ENCODE peak calls at places on chromosomes 4 and X, in six cellular contexts. X is CD4-positive, CD25-positive, alpha-beta regulatory T cell; B is cardiac muscle cell; A is left ventricle myocardium inferior; O is adipocyte; G is thoracic aorta. S is an unnamed sample. For H3K4me1, the result is how much of the 10 kb centered on the place peaks cover.

GRCh38 chrX:10477525-10477924 is 142.9 kb downstream of the MID1 start:
- DNase-seq in X (no peak), B (no peak), A (no peak), O (no peak), G (no peak), S (no peak)

GRCh38 chrX:81662381-81662780 is 460.5 kb downstream of the SH3BGRL start:
- DNase-seq in X (no peak), B (no peak), A (no peak), O (no peak), G (no peak), S (no peak)

GRCh38 chrX:11193035-11193469 is 81.9 kb downstream of the HCCS start:
- DNase-seq in X (no peak), B (peak), A (no peak), O (peak), G (no peak), S (no peak)

GRCh38 chrX:45889471-45889870 is 655.8 kb downstream of the ZNF674 start:
- DNase-seq in X (no peak), B (no peak), A (no peak), O (peak), G (no peak), S (no peak)

GRCh38 chrX:121093011-121093410 is 45.6 kb downstream of the GLUD2 start:
- DNase-seq in X (no peak), B (no peak), A (no peak), O (peak), G (no peak), S (no peak)

GRCh38 chr4:2852481-2852881 is 8.8 kb downstream of the ADD1 start:
- DNase-seq in X (peak), B (no peak), A (peak), O (no peak), G (no peak), S (no peak)

GRCh38 chr4:6109842-6110560 is 90.3 kb downstream of the JAKMIP1 start:
- DNase-seq in X (no peak), B (no peak), A (no peak), O (no peak), G (no peak), S (peak)

GRCh38 chr4:20272411-20272872 is 20.7 kb downstream of the SLIT2 start:
- DNase-seq in X (no peak), B (no peak), A (no peak), O (peak), G (no peak), S (no peak)

GRCh38 chr4:61493470-61493869 is 293.3 kb downstream of the ADGRL3 start:
- DNase-seq in X (no peak), B (no peak), A (no peak), O (no peak), G (no peak), S (no peak)

GRCh38 chr4:125369098-125369497 is 54.3 kb downstream of the FAT4 start:
- DNase-seq in X (no peak), B (no peak), A (no peak), O (no peak), G (no peak), S (no peak)

GRCh38 chr4:137467537-137467936 is 64.8 kb downstream of the PCDH18 start:
- DNase-seq in X (no peak), B (no peak), A (no peak), O (no peak), G (no peak), S (no peak)

GRCh38 chr4:110119880-110120279 is 78.5 kb downstream of the ELOVL6 start:
- DNase-seq in X (no peak), B (peak), A (no peak), O (peak), G (no peak), S (no peak)

GRCh38 chr4:22695917-22696316 is 3.2 kb downstream of the GBA3 start:
- DNase-seq in X (no peak), B (no peak), A (no peak), O (no peak), G (no peak), S (no peak)

GRCh38 chrX:38937400-38937799 is 136.1 kb downstream of the MID1IP1 start:
- DNase-seq in X (no peak), B (no peak), A (no peak), O (no peak), G (no peak), S (no peak)

GRCh38 chr4:133146574-133147198 is 2.4 kb upstream of the PCDH10 start:
- DNase-seq in X (no peak), B (peak), A (no peak), O (peak), G (no peak), S (peak)

GRCh38 chr4:25818293-25819240 is 44.2 kb downstream of the SEL1L3 start:
- DNase-seq in X (no peak), B (peak), A (no peak), O (peak), G (no peak), S (no peak)

GRCh38 chr4:10115657-10116624 is 658 bp downstream of the WDR1 start:
- DNase-seq in X (peak), B (peak), A (no peak), O (peak), G (no peak), S (no peak)

GRCh38 chr4:119299221-119300071 is 22.5 kb downstream of the FABP2 start:
- DNase-seq in X (peak), B (peak), A (no peak), O (peak), G (no peak), S (no peak)

GRCh38 chrX:55008571-55009358 is 8.6 kb downstream of the APEX2 start:
- DNase-seq in X (no peak), B (peak), A (peak), O (no peak), G (no peak), S (no peak)

GRCh38 chr4:95421869-95422268 is 126.9 kb downstream of the UNC5C start:
- DNase-seq in X (no peak), B (no peak), A (no peak), O (no peak), G (no peak), S (peak)

GRCh38 chrX:138745215-138745614 is 33.7 kb upstream of the FGF13 start:
- DNase-seq in X (peak), B (peak), A (no peak), O (peak), G (no peak), S (peak)

GRCh38 chr4:48311896-48312295 is 29.4 kb upstream of the SLAIN2 start:
- DNase-seq in X (no peak), B (peak), A (no peak), O (peak), G (no peak), S (no peak)

GRCh38 chrX:11953615-11954014 is 184.7 kb upstream of the FRMPD4 start:
- DNase-seq in X (no peak), B (peak), A (no peak), O (peak), G (no peak), S (no peak)

GRCh38 chrX:10197597-10198210 is 40.9 kb downstream of the CLCN4 start:
- DNase-seq in X (no peak), B (peak), A (no peak), O (no peak), G (no peak), S (no peak)

GRCh38 chr4:185874516-185875230 is 62.7 kb upstream of the SORBS2 start:
- DNase-seq in X (no peak), B (peak), A (no peak), O (peak), G (no peak), S (no peak)

GRCh38 chrX:1097328-1097727 is 115.1 kb downstream of the CRLF2 start:
- DNase-seq in X (no peak), B (no peak), A (no peak), O (no peak), G (no peak), S (no peak)

GRCh38 chr4:105555409-105555808 is 3.0 kb downstream of the ARHGEF38 start:
- DNase-seq in X (no peak), B (no peak), A (no peak), O (no peak), G (no peak), S (no peak)

GRCh38 chr4:182320092-182320491 is 76.9 kb downstream of the TENM3 start:
- DNase-seq in X (no peak), B (no peak), A (no peak), O (no peak), G (no peak), S (no peak)

GRCh38 chrX:2595258-2595657 is 94.5 kb upstream of the DHRSX start:
- DNase-seq in X (no peak), B (peak), A (no peak), O (peak), G (no peak), S (no peak)

GRCh38 chr4:125389713-125390112 is 75.0 kb downstream of the FAT4 start:
- DNase-seq in X (no peak), B (peak), A (no peak), O (peak), G (no peak), S (no peak)

GRCh38 chrX:115579327-115579726 is 18.4 kb downstream of the PLS3 start:
- DNase-seq in X (no peak), B (no peak), A (no peak), O (no peak), G (no peak), S (no peak)

GRCh38 chrX:88982183-88982582 is 235.2 kb downstream of the CPXCR1 start:
- DNase-seq in X (no peak), B (no peak), A (no peak), O (no peak), G (no peak), S (no peak)

GRCh38 chr4:20538922-20539321 is 161.3 kb upstream of the PACRGL start:
- DNase-seq in X (no peak), B (no peak), A (no peak), O (no peak), G (no peak), S (no peak)

GRCh38 chr4:54152846-54153600 is 53.1 kb downstream of the GSX2 start:
- DNase-seq in X (no peak), B (peak), A (no peak), O (peak), G (no peak), S (no peak)

DNA sequence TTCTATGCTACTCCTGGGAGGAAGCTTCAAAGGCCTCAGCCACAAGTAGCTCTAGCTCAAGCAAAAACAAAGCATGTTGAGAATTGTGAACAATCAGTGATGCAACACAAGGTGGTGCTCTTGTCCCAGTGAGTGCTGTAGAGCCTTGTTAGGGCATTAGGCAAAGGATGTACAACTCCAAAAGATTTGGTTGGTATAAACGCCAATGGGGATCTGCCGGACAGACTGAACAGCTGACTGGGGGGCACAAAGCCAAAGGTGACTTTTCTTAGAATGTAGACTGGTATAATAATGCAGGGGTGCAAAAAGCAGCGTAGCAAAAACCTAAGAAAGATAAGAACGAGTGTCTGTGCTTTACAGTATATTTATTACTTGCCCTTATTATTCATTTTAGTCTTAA is 62.6 kb upstream of the ALB start:
- DNase-seq in X (peak), B (peak), A (no peak), O (peak), G (no peak), S (peak)
- H3K4me1 ChIP-seq in X (under half), B (under half), A (under half), O (under half), G (under half), S (under half)

GRCh38 chr4:123952530-123953274 is 556.1 kb downstream of the SPRY1 start:
- DNase-seq in X (no peak), B (peak), A (no peak), O (no peak), G (no peak), S (no peak)

GRCh38 chr4:123954220-123954619 is 557.6 kb downstream of the SPRY1 start:
- DNase-seq in X (no peak), B (no peak), A (no peak), O (no peak), G (no peak), S (no peak)

GRCh38 chr4:123956204-123956603 is 559.6 kb downstream of the SPRY1 start:
- DNase-seq in X (no peak), B (no peak), A (no peak), O (no peak), G (no peak), S (no peak)

GRCh38 chr4:123955167-123955824 is 558.7 kb downstream of the SPRY1 start:
- DNase-seq in X (no peak), B (no peak), A (no peak), O (no peak), G (no peak), S (no peak)

GRCh38 chr4:123953556-123953955 is 557.0 kb downstream of the SPRY1 start:
- DNase-seq in X (no peak), B (no peak), A (no peak), O (no peak), G (no peak), S (no peak)
- H3K4me3 ChIP-seq in X (no peak), B (no peak), A (no peak), O (no peak), G (no peak), S (no peak)

DNA sequence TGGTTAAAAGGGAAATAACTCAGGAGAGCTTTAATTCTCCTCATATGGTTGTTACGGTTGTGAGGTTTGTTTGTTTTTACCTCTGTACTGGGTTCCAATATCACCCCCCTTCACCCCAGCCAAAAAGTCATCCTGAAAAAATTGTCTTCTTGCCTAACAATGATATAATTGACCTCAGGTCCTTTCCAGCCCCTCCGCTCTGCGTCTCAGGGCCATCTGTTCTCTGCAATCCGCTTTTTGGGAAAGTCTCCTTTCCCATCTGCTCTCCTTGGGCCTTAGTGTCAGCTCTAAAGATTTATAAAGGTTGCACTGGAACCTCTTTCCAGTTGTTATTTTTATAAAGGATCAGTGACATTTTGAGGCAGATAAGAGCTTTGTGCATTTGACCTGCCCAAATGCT is 33.9 kb downstream of the DLG3 start:
- DNase-seq in X (no peak), B (no peak), A (no peak), O (no peak), G (no peak), S (no peak)
- H3K4me1 ChIP-seq in X (under half), B (under half), A (under half), O (under half), G (under half), S (under half)

GRCh38 chrX:137549846-137550534 is 15.9 kb upstream of the ZIC3 start:
- DNase-seq in X (no peak), B (no peak), A (no peak), O (no peak), G (no peak), S (no peak)
- H3K4me3 ChIP-seq in X (no peak), B (peak), A (peak), O (no peak), G (peak), S (no peak)

GRCh38 chr4:79025170-79025569 is 85.9 kb upstream of the PAQR3 start:
- DNase-seq in X (no peak), B (no peak), A (no peak), O (no peak), G (no peak), S (no peak)
- H3K4me1 ChIP-seq in X (under half), B (under half), A (under half), O (under half), G (under half), S (under half)

GRCh38 chr4:145101091-145101490 is 3.0 kb downstream of the ABCE1 start:
- DNase-seq in X (no peak), B (peak), A (no peak), O (peak), G (no peak), S (no peak)
- H3K4me3 ChIP-seq in X (peak), B (no peak), A (no peak), O (no peak), G (no peak), S (no peak)

GRCh38 chr4:38080061-38080531 is 119.9 kb downstream of the PTTG2 start:
- DNase-seq in X (no peak), B (no peak), A (no peak), O (no peak), G (no peak), S (no peak)
- H3K4me1 ChIP-seq in X (under half), B (under half), A (half or more), O (half or more), G (under half), S (under half)

GRCh38 chrX:41095962-41096955 is 11.0 kb downstream of the USP9X start:
- DNase-seq in X (no peak), B (no peak), A (no peak), O (peak), G (no peak), S (no peak)
- H3K4me3 ChIP-seq in X (peak), B (no peak), A (no peak), O (no peak), G (no peak), S (no peak)

DNA sequence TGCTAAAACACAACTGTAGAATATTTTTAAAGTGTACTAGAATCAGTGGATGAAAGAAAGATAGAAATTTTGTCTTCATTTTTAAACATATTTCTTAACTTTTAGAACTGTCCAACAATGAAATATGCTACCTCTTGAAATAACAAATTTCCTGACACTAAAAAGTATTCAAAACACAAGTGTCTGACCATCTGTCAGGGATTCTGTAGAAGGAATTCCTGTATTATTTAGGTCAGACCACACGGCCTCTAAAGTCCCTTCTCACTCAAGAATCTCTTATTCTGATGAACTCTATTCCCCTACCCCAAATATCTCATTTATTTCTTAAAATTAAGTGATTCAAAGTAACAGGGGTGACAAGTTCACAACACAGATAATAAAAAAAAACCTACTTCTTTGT is 99.1 kb downstream of the MAML3 start:
- DNase-seq in X (no peak), B (no peak), A (no peak), O (no peak), G (no peak), S (no peak)
- H3K4me1 ChIP-seq in X (under half), B (under half), A (under half), O (under half), G (under half), S (under half)

S was measured in BE2C.